ENCODE peak calls at places on chromosomes 4 and X, in four cellular contexts. One of them, this sample, is unnamed.
A peak's percentile ranks its signal among the peaks of the same experiment; 100 is the strongest.

GRCh38 chr4:153115322-153116100 is 88.7 kb upstream of the TRIM2 start:
- DNase-seq in GM13976: no peak
- DNase-seq in IMR-90: peak; percentile 77
- DNase-seq in A549: peak; percentile 52
- DNase-seq in this sample: peak; percentile 88

GRCh38 chr4:71209161-71209560 is 129.7 kb upstream of the SLC4A4 start:
- DNase-seq in IMR-90: peak; percentile 82
- DNase-seq in A549: peak; percentile 3
- DNase-seq in GM13976: no peak
- DNase-seq in this sample: no peak

GRCh38 chrX:130125090-130125489 is 14.8 kb upstream of the ELF4 start:
- DNase-seq in IMR-90: no peak
- DNase-seq in GM13976: no peak
- DNase-seq in A549: no peak
- DNase-seq in this sample: no peak

GRCh38 chr4:8538076-8538702 is 42.0 kb upstream of the GPR78 start:
- DNase-seq in IMR-90: no peak
- DNase-seq in GM13976: no peak
- DNase-seq in A549: no peak
- DNase-seq in this sample: no peak

GRCh38 chrX:17736856-17737706 is at the start of gene SCML1:
- DNase-seq in GM13976: peak; percentile 46
- DNase-seq in A549: peak; percentile 84
- DNase-seq in IMR-90: peak; percentile 95
- DNase-seq in this sample: peak; percentile 92

GRCh38 chr4:76691767-76692689 is 205.9 kb downstream of the SOWAHB start:
- DNase-seq in IMR-90: no peak
- DNase-seq in A549: no peak
- DNase-seq in GM13976: no peak
- DNase-seq in this sample: no peak

GRCh38 chrX:153922932-153923857 is 2.9 kb downstream of the ARHGAP4 start:
- DNase-seq in GM13976: no peak
- DNase-seq in IMR-90: peak; percentile 58
- DNase-seq in A549: peak; percentile 69
- DNase-seq in this sample: no peak

GRCh38 chrX:15598031-15598430 is 2.7 kb downstream of the ACE2 start:
- DNase-seq in IMR-90: no peak
- DNase-seq in A549: no peak
- DNase-seq in GM13976: no peak
- DNase-seq in this sample: no peak

GRCh38 chr4:152193059-152193458 is 342.8 kb downstream of the FBXW7 start:
- DNase-seq in A549: no peak
- DNase-seq in GM13976: no peak
- DNase-seq in IMR-90: no peak
- DNase-seq in this sample: no peak

GRCh38 chr4:151202381-151202780 is 74.6 kb upstream of the PRSS48 start:
- DNase-seq in GM13976: no peak
- DNase-seq in IMR-90: no peak
- DNase-seq in A549: no peak
- DNase-seq in this sample: no peak

GRCh38 chr4:181756451-181756850 is 486.8 kb upstream of the TENM3 start:
- DNase-seq in IMR-90: no peak
- DNase-seq in A549: no peak
- DNase-seq in GM13976: no peak
- DNase-seq in this sample: no peak

GRCh38 chr4:42954925-42955669 is 62.6 kb downstream of the GRXCR1 start:
- DNase-seq in GM13976: no peak
- DNase-seq in A549: no peak
- DNase-seq in IMR-90: no peak
- DNase-seq in this sample: no peak

GRCh38 chr4:145507636-145508035 is 26.0 kb downstream of the SMAD1 start:
- DNase-seq in GM13976: no peak
- DNase-seq in A549: no peak
- DNase-seq in IMR-90: peak; percentile 56
- DNase-seq in this sample: no peak

GRCh38 chr4:24471623-24472510 is 112.5 kb downstream of the DHX15 start:
- DNase-seq in IMR-90: no peak
- DNase-seq in GM13976: peak; percentile 47
- DNase-seq in A549: no peak
- DNase-seq in this sample: peak; percentile 42

GRCh38 chrX:104105863-104106262 is 6.5 kb upstream of the ZCCHC18 start:
- DNase-seq in GM13976: no peak
- DNase-seq in IMR-90: no peak
- DNase-seq in A549: no peak
- DNase-seq in this sample: no peak

GRCh38 chrX:107610667-107611066 is 17.6 kb upstream of the PRPS1 start:
- DNase-seq in IMR-90: peak; percentile 6
- DNase-seq in A549: no peak
- DNase-seq in GM13976: no peak
- DNase-seq in this sample: no peak

GRCh38 chr4:186723207-186724047 is at the start of gene FAT1:
- DNase-seq in A549: peak; percentile 35
- DNase-seq in IMR-90: peak; percentile 71
- DNase-seq in GM13976: no peak
- DNase-seq in this sample: peak; percentile 3

GRCh38 chrX:17511556-17511955 is 136.6 kb downstream of the NHS start:
- DNase-seq in IMR-90: peak; percentile 42
- DNase-seq in A549: no peak
- DNase-seq in GM13976: no peak
- DNase-seq in this sample: no peak

GRCh38 chrX:65451663-65452062 is 82.9 kb downstream of the LAS1L start:
- DNase-seq in A549: no peak
- DNase-seq in GM13976: peak; percentile 46
- DNase-seq in IMR-90: peak; percentile 33
- DNase-seq in this sample: peak; percentile 13

GRCh38 chr4:60366661-60367060 is 833.5 kb upstream of the ADGRL3 start:
- DNase-seq in GM13976: no peak
- DNase-seq in IMR-90: no peak
- DNase-seq in A549: no peak
- DNase-seq in this sample: no peak

GRCh38 chr4:146916479-146917076 is 29.1 kb downstream of the TTC29 start:
- DNase-seq in GM13976: peak; percentile 6
- DNase-seq in IMR-90: peak; percentile 47
- DNase-seq in A549: peak; percentile 1
- DNase-seq in this sample: peak; percentile 42

GRCh38 chr4:19349416-19349815 is 902.3 kb upstream of the SLIT2 start:
- DNase-seq in IMR-90: no peak
- DNase-seq in GM13976: no peak
- DNase-seq in A549: no peak
- DNase-seq in this sample: no peak

GRCh38 chr4:38082424-38083374 is 122.5 kb downstream of the PTTG2 start:
- DNase-seq in A549: no peak
- DNase-seq in IMR-90: peak; percentile 97
- DNase-seq in GM13976: no peak
- DNase-seq in this sample: no peak

GRCh38 chrX:85052636-85053343 is 49.1 kb downstream of the APOOL start:
- DNase-seq in A549: no peak
- DNase-seq in GM13976: no peak
- DNase-seq in IMR-90: peak; percentile 86
- DNase-seq in this sample: no peak

GRCh38 chr4:182268966-182269365 is 25.8 kb downstream of the TENM3 start:
- DNase-seq in A549: no peak
- DNase-seq in IMR-90: no peak
- DNase-seq in GM13976: no peak
- DNase-seq in this sample: no peak

GRCh38 chr4:64230709-64231310 is 178.4 kb downstream of the TECRL start:
- DNase-seq in IMR-90: peak; percentile 4
- DNase-seq in GM13976: no peak
- DNase-seq in A549: no peak
- DNase-seq in this sample: no peak

GRCh38 chrX:50704360-50704759 is 109.6 kb downstream of the SHROOM4 start:
- DNase-seq in GM13976: no peak
- DNase-seq in IMR-90: peak; percentile 33
- DNase-seq in A549: no peak
- DNase-seq in this sample: no peak

GRCh38 chr4:143375326-143376073 is 38.8 kb downstream of the GAB1 start:
- DNase-seq in A549: no peak
- DNase-seq in GM13976: no peak
- DNase-seq in IMR-90: no peak
- DNase-seq in this sample: peak; percentile 23

GRCh38 chrX:21975827-21976226 is 35.3 kb downstream of the SMS start:
- DNase-seq in A549: no peak
- DNase-seq in GM13976: no peak
- DNase-seq in IMR-90: peak; percentile 89
- DNase-seq in this sample: no peak

GRCh38 chrX:13515181-13515930 is 54.0 kb upstream of the EGFL6 start:
- DNase-seq in IMR-90: no peak
- DNase-seq in GM13976: no peak
- DNase-seq in A549: no peak
- DNase-seq in this sample: no peak

GRCh38 chr4:94827481-94828110 is 69.8 kb downstream of the BMPR1B start:
- DNase-seq in A549: peak; percentile 28
- DNase-seq in GM13976: no peak
- DNase-seq in IMR-90: peak; percentile 92
- DNase-seq in this sample: no peak

GRCh38 chr4:144316869-144317268 is 176.4 kb upstream of the GYPA start:
- DNase-seq in A549: no peak
- DNase-seq in GM13976: peak; percentile 3
- DNase-seq in IMR-90: no peak
- DNase-seq in this sample: no peak

GRCh38 chrX:45381366-45381765 is 180.7 kb upstream of the DIPK2B start:
- DNase-seq in A549: no peak
- DNase-seq in GM13976: no peak
- DNase-seq in IMR-90: no peak
- DNase-seq in this sample: no peak

GRCh38 chr4:72468904-72469502 is 100.0 kb downstream of the ADAMTS3 start:
- DNase-seq in A549: peak; percentile 0
- DNase-seq in GM13976: no peak
- DNase-seq in IMR-90: peak; percentile 20
- DNase-seq in this sample: no peak
- TF ChIP-seq CTCF in A549: peak; percentile 34
- TF ChIP-seq CTCF in GM13976: peak; percentile 20
- TF ChIP-seq CTCF in IMR-90: peak; percentile 61
- TF ChIP-seq CTCF in this sample: peak; percentile 67

DNA sequence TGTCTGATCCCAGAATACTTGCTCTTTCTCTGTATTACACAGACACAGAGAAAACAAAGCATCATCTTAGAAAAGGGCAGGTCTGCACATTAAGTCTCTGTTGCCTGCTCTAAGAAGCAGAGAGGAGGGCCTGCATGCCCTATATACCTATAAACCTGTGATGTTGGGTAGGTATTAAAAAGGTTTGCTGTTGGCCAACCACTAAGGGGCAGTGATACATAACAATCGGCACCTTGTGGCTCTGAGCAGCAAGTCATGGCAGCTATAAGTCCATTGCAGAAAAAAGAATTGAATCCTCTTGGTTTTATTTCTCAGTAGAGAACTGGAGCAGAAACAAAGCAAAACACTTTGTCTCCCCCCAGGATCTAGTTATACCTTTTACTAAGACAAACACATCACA is 1364.4 kb downstream of the STIM2 start:
- DNase-seq in IMR-90: peak; percentile 67
- DNase-seq in GM13976: no peak
- DNase-seq in A549: peak; percentile 3
- DNase-seq in this sample: no peak
- TF ChIP-seq CTCF in IMR-90: peak; percentile 55
- TF ChIP-seq CTCF in GM13976: no peak
- TF ChIP-seq CTCF in A549: peak; percentile 31
- TF ChIP-seq CTCF in this sample: no peak

GRCh38 chr4:81335221-81335912 is 120.3 kb upstream of the PRKG2 start:
- DNase-seq in GM13976: no peak
- DNase-seq in IMR-90: peak; percentile 25
- DNase-seq in A549: no peak
- DNase-seq in this sample: no peak

GRCh38 chr4:81326581-81326980 is 111.6 kb upstream of the PRKG2 start:
- DNase-seq in IMR-90: no peak
- DNase-seq in A549: no peak
- DNase-seq in GM13976: no peak
- DNase-seq in this sample: no peak

GRCh38 chr4:81330018-81330417 is 115.0 kb upstream of the PRKG2 start:
- DNase-seq in A549: no peak
- DNase-seq in IMR-90: no peak
- DNase-seq in GM13976: no peak
- DNase-seq in this sample: no peak
- TF ChIP-seq CTCF in A549: no peak
- TF ChIP-seq CTCF in IMR-90: no peak
- TF ChIP-seq CTCF in GM13976: no peak
- TF ChIP-seq CTCF in this sample: no peak

GRCh38 chrX:7996851-7997250 is 69.6 kb upstream of the PNPLA4 start:
- DNase-seq in GM13976: no peak
- DNase-seq in A549: no peak
- DNase-seq in IMR-90: no peak
- DNase-seq in this sample: no peak

GRCh38 chrX:7993873-7994272 is 66.7 kb upstream of the PNPLA4 start:
- DNase-seq in IMR-90: peak; percentile 1
- DNase-seq in GM13976: no peak
- DNase-seq in A549: no peak
- DNase-seq in this sample: no peak

GRCh38 chrX:7996414-7996813 is 69.2 kb upstream of the PNPLA4 start:
- DNase-seq in A549: no peak
- DNase-seq in GM13976: peak; percentile 26
- DNase-seq in IMR-90: peak; percentile 40
- DNase-seq in this sample: peak; percentile 31
- TF ChIP-seq CTCF in A549: peak; percentile 54
- TF ChIP-seq CTCF in GM13976: peak; percentile 54
- TF ChIP-seq CTCF in IMR-90: peak; percentile 58
- TF ChIP-seq CTCF in this sample: no peak

GRCh38 chr4:149914521-149915115 is 99.0 kb upstream of the IQCM start:
- DNase-seq in A549: peak; percentile 25
- DNase-seq in IMR-90: peak; percentile 68
- DNase-seq in GM13976: peak; percentile 60
- DNase-seq in this sample: peak; percentile 60
- TF ChIP-seq CTCF in A549: peak; percentile 67
- TF ChIP-seq CTCF in IMR-90: peak; percentile 67
- TF ChIP-seq CTCF in GM13976: peak; percentile 70
- TF ChIP-seq CTCF in this sample: peak; percentile 62

GRCh38 chr4:14787894-14788293 is 214.4 kb upstream of the CPEB2 start:
- DNase-seq in GM13976: no peak
- DNase-seq in A549: no peak
- DNase-seq in IMR-90: peak; percentile 13
- DNase-seq in this sample: peak; percentile 22
- TF ChIP-seq CTCF in GM13976: no peak
- TF ChIP-seq CTCF in A549: no peak
- TF ChIP-seq CTCF in IMR-90: peak; percentile 25
- TF ChIP-seq CTCF in this sample: peak; percentile 50

This sample was measured in activated CD8-positive, alpha-beta T cell treated with anti-CD3 and anti-CD28 coated beads for 36 hours.